ENCODE peak calls at places on chromosomes 11 and 22, in seven cellular contexts. One of them, this sample, is unnamed.

GRCh38 chr11:45590743-45591142 is 74.7 kb downstream of the CHST1 start:
- DNase-seq in heart left ventricle: no peak
- DNase-seq in GM23338: no peak
- DNase-seq in suprapubic skin: no peak
- DNase-seq in adrenal gland: no peak
- DNase-seq in AG04450: no peak
- DNase-seq in GM12865: no peak
- DNase-seq in this sample: no peak

GRCh38 chr11:2892215-2893020 is 6.8 kb upstream of the CDKN1C start:
- DNase-seq in heart left ventricle: peak
- DNase-seq in GM23338: peak
- DNase-seq in suprapubic skin: no peak
- DNase-seq in adrenal gland: peak
- DNase-seq in AG04450: no peak
- DNase-seq in GM12865: peak
- DNase-seq in this sample: peak

GRCh38 chr11:78902771-78903507 is 328.3 kb upstream of the NARS2 start:
- DNase-seq in heart left ventricle: no peak
- DNase-seq in GM23338: no peak
- DNase-seq in suprapubic skin: no peak
- DNase-seq in adrenal gland: no peak
- DNase-seq in AG04450: no peak
- DNase-seq in GM12865: no peak
- DNase-seq in this sample: no peak

GRCh38 chr11:114050258-114050927 is 9.1 kb upstream of the ZBTB16 start:
- DNase-seq in heart left ventricle: no peak
- DNase-seq in GM23338: no peak
- DNase-seq in suprapubic skin: no peak
- DNase-seq in adrenal gland: no peak
- DNase-seq in AG04450: no peak
- DNase-seq in GM12865: no peak
- DNase-seq in this sample: no peak

GRCh38 chr11:110098645-110099044 is 5.5 kb downstream of the ZC3H12C start:
- DNase-seq in heart left ventricle: no peak
- DNase-seq in GM23338: no peak
- DNase-seq in suprapubic skin: no peak
- DNase-seq in adrenal gland: no peak
- DNase-seq in AG04450: no peak
- DNase-seq in GM12865: no peak
- DNase-seq in this sample: no peak

GRCh38 chr11:117814204-117814765 is 10.3 kb downstream of the FXYD2 start:
- DNase-seq in heart left ventricle: no peak
- DNase-seq in GM23338: no peak
- DNase-seq in suprapubic skin: no peak
- DNase-seq in adrenal gland: no peak
- DNase-seq in AG04450: no peak
- DNase-seq in GM12865: no peak
- DNase-seq in this sample: no peak

GRCh38 chr22:17098379-17098819 is 13.6 kb downstream of the IL17RA start:
- DNase-seq in heart left ventricle: no peak
- DNase-seq in GM23338: no peak
- DNase-seq in suprapubic skin: no peak
- DNase-seq in adrenal gland: peak
- DNase-seq in AG04450: no peak
- DNase-seq in GM12865: peak
- DNase-seq in this sample: peak

GRCh38 chr11:5196731-5197130 is 3.8 kb downstream of the OR51V1 start:
- DNase-seq in heart left ventricle: no peak
- DNase-seq in GM23338: peak
- DNase-seq in suprapubic skin: no peak
- DNase-seq in adrenal gland: no peak
- DNase-seq in AG04450: no peak
- DNase-seq in GM12865: no peak
- DNase-seq in this sample: no peak

GRCh38 chr22:21646608-21647590 is 4.8 kb downstream of the SDF2L1 start:
- DNase-seq in heart left ventricle: peak
- DNase-seq in GM23338: peak
- DNase-seq in suprapubic skin: no peak
- DNase-seq in adrenal gland: peak
- DNase-seq in AG04450: peak
- DNase-seq in GM12865: peak
- DNase-seq in this sample: peak

GRCh38 chr11:35192347-35192746 is 53.4 kb downstream of the CD44 start:
- DNase-seq in heart left ventricle: peak
- DNase-seq in GM23338: no peak
- DNase-seq in suprapubic skin: no peak
- DNase-seq in adrenal gland: peak
- DNase-seq in AG04450: no peak
- DNase-seq in GM12865: no peak
- DNase-seq in this sample: peak

GRCh38 chr22:31870890-31871289 is 73.4 kb upstream of the YWHAH start:
- DNase-seq in heart left ventricle: no peak
- DNase-seq in GM23338: no peak
- DNase-seq in suprapubic skin: no peak
- DNase-seq in adrenal gland: no peak
- DNase-seq in AG04450: no peak
- DNase-seq in GM12865: no peak
- DNase-seq in this sample: no peak

GRCh38 chr11:12744831-12745502 is 70.7 kb downstream of the TEAD1 start:
- DNase-seq in heart left ventricle: no peak
- DNase-seq in GM23338: no peak
- DNase-seq in suprapubic skin: no peak
- DNase-seq in adrenal gland: peak
- DNase-seq in AG04450: no peak
- DNase-seq in GM12865: no peak
- DNase-seq in this sample: no peak

GRCh38 chr11:95788921-95789505 is 569 bp downstream of the FAM76B start:
- DNase-seq in heart left ventricle: no peak
- DNase-seq in GM23338: peak
- DNase-seq in suprapubic skin: no peak
- DNase-seq in adrenal gland: peak
- DNase-seq in AG04450: no peak
- DNase-seq in GM12865: peak
- DNase-seq in this sample: no peak

GRCh38 chr11:73520358-73521061 is 77.4 kb downstream of the FAM168A start:
- DNase-seq in heart left ventricle: no peak
- DNase-seq in GM23338: no peak
- DNase-seq in suprapubic skin: no peak
- DNase-seq in adrenal gland: no peak
- DNase-seq in AG04450: no peak
- DNase-seq in GM12865: peak
- DNase-seq in this sample: no peak

GRCh38 chr22:45102896-45103420 is 60.8 kb upstream of the NUP50 start:
- DNase-seq in heart left ventricle: no peak
- DNase-seq in GM23338: no peak
- DNase-seq in suprapubic skin: no peak
- DNase-seq in adrenal gland: no peak
- DNase-seq in AG04450: no peak
- DNase-seq in GM12865: no peak
- DNase-seq in this sample: no peak

GRCh38 chr22:41001722-41002122 is 50.5 kb downstream of the RBX1 start:
- DNase-seq in heart left ventricle: no peak
- DNase-seq in GM23338: no peak
- DNase-seq in suprapubic skin: no peak
- DNase-seq in adrenal gland: peak
- DNase-seq in AG04450: peak
- DNase-seq in GM12865: no peak
- DNase-seq in this sample: no peak

GRCh38 chr11:96205460-96205809 is 137.6 kb downstream of the MAML2 start:
- DNase-seq in heart left ventricle: no peak
- DNase-seq in GM23338: no peak
- DNase-seq in suprapubic skin: no peak
- DNase-seq in adrenal gland: no peak
- DNase-seq in AG04450: no peak
- DNase-seq in GM12865: no peak
- DNase-seq in this sample: no peak

GRCh38 chr11:118212781-118213565 is 11.8 kb downstream of the JAML start:
- DNase-seq in heart left ventricle: no peak
- DNase-seq in GM23338: no peak
- DNase-seq in suprapubic skin: no peak
- DNase-seq in adrenal gland: no peak
- DNase-seq in AG04450: no peak
- DNase-seq in GM12865: no peak
- DNase-seq in this sample: no peak

GRCh38 chr22:22030493-22031182 is 48.1 kb upstream of the TOP3B start:
- DNase-seq in heart left ventricle: no peak
- DNase-seq in GM23338: peak
- DNase-seq in suprapubic skin: no peak
- DNase-seq in adrenal gland: no peak
- DNase-seq in AG04450: no peak
- DNase-seq in GM12865: peak
- DNase-seq in this sample: no peak

GRCh38 chr11:114242032-114242431 is 54.2 kb upstream of the NNMT start:
- DNase-seq in heart left ventricle: no peak
- DNase-seq in GM23338: no peak
- DNase-seq in suprapubic skin: no peak
- DNase-seq in adrenal gland: no peak
- DNase-seq in AG04450: no peak
- DNase-seq in GM12865: no peak
- DNase-seq in this sample: no peak

GRCh38 chr22:40423882-40424640 is 53.7 kb downstream of the SGSM3 start:
- DNase-seq in heart left ventricle: no peak
- DNase-seq in GM23338: no peak
- DNase-seq in suprapubic skin: no peak
- DNase-seq in adrenal gland: no peak
- DNase-seq in AG04450: no peak
- DNase-seq in GM12865: no peak
- DNase-seq in this sample: peak

GRCh38 chr22:38941488-38941987 is 15.9 kb upstream of the APOBEC3A start:
- DNase-seq in heart left ventricle: no peak
- DNase-seq in GM23338: no peak
- DNase-seq in suprapubic skin: peak
- DNase-seq in adrenal gland: peak
- DNase-seq in AG04450: no peak
- DNase-seq in GM12865: peak
- DNase-seq in this sample: peak

GRCh38 chr11:37500425-37500824 is 902.4 kb upstream of the RAG2 start:
- DNase-seq in heart left ventricle: no peak
- DNase-seq in GM23338: no peak
- DNase-seq in suprapubic skin: no peak
- DNase-seq in adrenal gland: no peak
- DNase-seq in AG04450: no peak
- DNase-seq in GM12865: no peak
- DNase-seq in this sample: no peak

GRCh38 chr22:19959043-19959586 is 17.5 kb upstream of the TXNRD2 start:
- DNase-seq in heart left ventricle: peak
- DNase-seq in GM23338: peak
- DNase-seq in suprapubic skin: peak
- DNase-seq in adrenal gland: peak
- DNase-seq in AG04450: no peak
- DNase-seq in GM12865: no peak
- DNase-seq in this sample: peak
- H3K4me3 ChIP-seq in heart left ventricle: peak
- H3K4me3 ChIP-seq in GM23338: peak
- H3K4me3 ChIP-seq in suprapubic skin: peak
- H3K4me3 ChIP-seq in adrenal gland: no peak
- H3K4me3 ChIP-seq in AG04450: peak
- H3K4me3 ChIP-seq in GM12865: no peak
- H3K4me3 ChIP-seq in this sample: peak

GRCh38 chr11:19808076-19808911 is 95.7 kb downstream of the NAV2 start:
- DNase-seq in heart left ventricle: no peak
- DNase-seq in GM23338: no peak
- DNase-seq in suprapubic skin: no peak
- DNase-seq in adrenal gland: no peak
- DNase-seq in AG04450: no peak
- DNase-seq in GM12865: no peak
- DNase-seq in this sample: no peak
- TF ChIP-seq CTCF in heart left ventricle: peak
- TF ChIP-seq CTCF in GM23338: no peak
- TF ChIP-seq CTCF in suprapubic skin: no peak
- TF ChIP-seq CTCF in adrenal gland: no peak
- TF ChIP-seq CTCF in AG04450: peak
- TF ChIP-seq CTCF in GM12865: no peak
- TF ChIP-seq CTCF in this sample: no peak

GRCh38 chr11:1436468-1437030 is 46.8 kb downstream of the BRSK2 start:
- DNase-seq in heart left ventricle: no peak
- DNase-seq in GM23338: peak
- DNase-seq in suprapubic skin: no peak
- DNase-seq in adrenal gland: no peak
- DNase-seq in AG04450: no peak
- DNase-seq in GM12865: no peak
- DNase-seq in this sample: no peak
- H3K4me3 ChIP-seq in heart left ventricle: no peak
- H3K4me3 ChIP-seq in GM23338: no peak
- H3K4me3 ChIP-seq in suprapubic skin: no peak
- H3K4me3 ChIP-seq in adrenal gland: no peak
- H3K4me3 ChIP-seq in AG04450: no peak
- H3K4me3 ChIP-seq in GM12865: no peak
- H3K4me3 ChIP-seq in this sample: no peak

GRCh38 chr22:37571992-37572373 is 7.9 kb downstream of the LGALS2 start:
- DNase-seq in heart left ventricle: no peak
- DNase-seq in GM23338: no peak
- DNase-seq in suprapubic skin: no peak
- DNase-seq in adrenal gland: no peak
- DNase-seq in AG04450: no peak
- DNase-seq in GM12865: no peak
- DNase-seq in this sample: no peak

GRCh38 chr22:37570661-37570976 is 9.3 kb downstream of the LGALS2 start:
- DNase-seq in heart left ventricle: no peak
- DNase-seq in GM23338: no peak
- DNase-seq in suprapubic skin: no peak
- DNase-seq in adrenal gland: no peak
- DNase-seq in AG04450: no peak
- DNase-seq in GM12865: no peak
- DNase-seq in this sample: no peak

GRCh38 chr22:37569921-37570660 is 9.8 kb downstream of the LGALS2 start:
- DNase-seq in heart left ventricle: no peak
- DNase-seq in GM23338: peak
- DNase-seq in suprapubic skin: no peak
- DNase-seq in adrenal gland: peak
- DNase-seq in AG04450: no peak
- DNase-seq in GM12865: no peak
- DNase-seq in this sample: peak

GRCh38 chr22:37569009-37569920 is 9.0 kb downstream of the CDC42EP1 start:
- DNase-seq in heart left ventricle: no peak
- DNase-seq in GM23338: peak
- DNase-seq in suprapubic skin: peak
- DNase-seq in adrenal gland: no peak
- DNase-seq in AG04450: no peak
- DNase-seq in GM12865: no peak
- DNase-seq in this sample: peak

DNA sequence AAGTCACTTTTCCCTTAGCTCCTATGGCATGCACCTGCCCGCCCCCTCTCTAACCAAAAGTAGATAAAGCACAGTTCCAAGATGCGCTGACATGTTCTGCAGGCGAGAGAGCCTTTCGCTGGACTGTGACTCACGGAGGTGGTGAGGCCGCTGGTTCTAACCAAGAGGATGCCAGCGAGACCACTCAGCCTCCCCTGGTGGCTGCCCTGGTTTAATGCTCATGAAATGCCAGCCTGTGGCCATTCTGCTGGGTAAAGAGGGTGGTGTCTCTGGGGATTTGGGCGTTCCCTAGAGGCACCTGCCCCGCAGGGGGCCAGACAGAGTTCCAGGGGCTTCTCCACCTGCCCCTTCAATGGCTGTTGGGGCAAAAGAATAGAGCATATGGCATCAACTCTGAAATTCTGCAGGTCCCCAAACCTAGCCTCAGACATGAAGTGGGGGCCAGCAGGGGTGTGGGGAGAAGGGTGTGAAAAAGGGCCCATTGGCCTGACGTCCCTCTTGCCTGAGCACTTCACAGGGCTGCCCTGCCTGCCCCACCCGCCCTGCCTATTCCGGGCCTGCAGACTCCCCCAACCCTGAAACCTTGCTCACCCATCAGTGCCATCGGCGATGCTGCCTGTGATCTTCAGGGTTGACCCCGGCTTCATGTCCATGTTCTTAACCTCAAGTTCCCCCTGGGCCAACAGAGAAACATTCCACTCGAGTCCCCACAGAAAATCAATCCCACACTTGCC is 8.5 kb downstream of the LGALS2 start:
- DNase-seq in heart left ventricle: no peak
- DNase-seq in GM23338: peak
- DNase-seq in suprapubic skin: no peak
- DNase-seq in adrenal gland: peak
- DNase-seq in AG04450: no peak
- DNase-seq in GM12865: no peak
- DNase-seq in this sample: no peak
- TF ChIP-seq CTCF in heart left ventricle: no peak
- TF ChIP-seq CTCF in GM23338: no peak
- TF ChIP-seq CTCF in suprapubic skin: no peak
- TF ChIP-seq CTCF in adrenal gland: peak
- TF ChIP-seq CTCF in AG04450: peak
- TF ChIP-seq CTCF in GM12865: no peak
- TF ChIP-seq CTCF in this sample: no peak